ENCODE peak calls at places on chromosomes 4 and X, in seven cellular contexts. One of them, this sample, is unnamed.

GRCh38 chr4:141213550-141213991 is 7.1 kb upstream of the ZNF330 start:
- DNase-seq in GM12878: no peak
- DNase-seq in HCT116: no peak
- DNase-seq in K562: no peak
- DNase-seq in SK-N-SH: no peak
- DNase-seq in H1: no peak
- DNase-seq in HepG2: no peak
- DNase-seq in this sample: no peak

GRCh38 chr4:60655356-60655755 is 544.8 kb upstream of the ADGRL3 start:
- DNase-seq in GM12878: no peak
- DNase-seq in HCT116: no peak
- DNase-seq in K562: no peak
- DNase-seq in SK-N-SH: no peak
- DNase-seq in H1: no peak
- DNase-seq in HepG2: no peak
- DNase-seq in this sample: no peak

GRCh38 chr4:26088433-26088928 is 174.5 kb downstream of the SMIM20 start:
- DNase-seq in GM12878: peak
- DNase-seq in HCT116: no peak
- DNase-seq in K562: no peak
- DNase-seq in SK-N-SH: no peak
- DNase-seq in H1: no peak
- DNase-seq in HepG2: no peak
- DNase-seq in this sample: no peak

GRCh38 chr4:111454961-111455360 is 690.3 kb upstream of the FAM241A start:
- DNase-seq in GM12878: no peak
- DNase-seq in HCT116: no peak
- DNase-seq in K562: no peak
- DNase-seq in SK-N-SH: no peak
- DNase-seq in H1: peak
- DNase-seq in HepG2: peak
- DNase-seq in this sample: no peak

GRCh38 chr4:33696066-33696465 is 2548.2 kb downstream of the ARAP2 start:
- DNase-seq in GM12878: no peak
- DNase-seq in HCT116: no peak
- DNase-seq in K562: no peak
- DNase-seq in SK-N-SH: no peak
- DNase-seq in H1: no peak
- DNase-seq in HepG2: no peak
- DNase-seq in this sample: no peak

GRCh38 chr4:88320174-88320779 is 35.9 kb upstream of the PPM1K start:
- DNase-seq in GM12878: no peak
- DNase-seq in HCT116: no peak
- DNase-seq in K562: no peak
- DNase-seq in SK-N-SH: no peak
- DNase-seq in H1: no peak
- DNase-seq in HepG2: no peak
- DNase-seq in this sample: no peak

GRCh38 chr4:110629780-110630500 is 7.1 kb upstream of the PITX2 start:
- DNase-seq in GM12878: no peak
- DNase-seq in HCT116: no peak
- DNase-seq in K562: no peak
- DNase-seq in SK-N-SH: no peak
- DNase-seq in H1: peak
- DNase-seq in HepG2: no peak
- DNase-seq in this sample: no peak

GRCh38 chr4:169956441-169956840 is 69.8 kb downstream of the MFAP3L start:
- DNase-seq in GM12878: no peak
- DNase-seq in HCT116: no peak
- DNase-seq in K562: no peak
- DNase-seq in SK-N-SH: no peak
- DNase-seq in H1: no peak
- DNase-seq in HepG2: no peak
- DNase-seq in this sample: no peak

GRCh38 chrX:145881175-145881867 is 63.7 kb downstream of the SLITRK2 start:
- DNase-seq in GM12878: no peak
- DNase-seq in HCT116: no peak
- DNase-seq in K562: no peak
- DNase-seq in SK-N-SH: no peak
- DNase-seq in H1: no peak
- DNase-seq in HepG2: no peak
- DNase-seq in this sample: no peak

GRCh38 chr4:8319731-8320385 is 50.3 kb downstream of the HTRA3 start:
- DNase-seq in GM12878: no peak
- DNase-seq in HCT116: no peak
- DNase-seq in K562: no peak
- DNase-seq in SK-N-SH: no peak
- DNase-seq in H1: peak
- DNase-seq in HepG2: no peak
- DNase-seq in this sample: no peak

GRCh38 chrX:71619193-71619592 is 882 bp upstream of the CXCR3 start:
- DNase-seq in GM12878: no peak
- DNase-seq in HCT116: no peak
- DNase-seq in K562: no peak
- DNase-seq in SK-N-SH: no peak
- DNase-seq in H1: no peak
- DNase-seq in HepG2: no peak
- DNase-seq in this sample: no peak

GRCh38 chr4:123343400-123344060 is 53.1 kb upstream of the SPRY1 start:
- DNase-seq in GM12878: no peak
- DNase-seq in HCT116: no peak
- DNase-seq in K562: no peak
- DNase-seq in SK-N-SH: no peak
- DNase-seq in H1: no peak
- DNase-seq in HepG2: no peak
- DNase-seq in this sample: no peak
- TF ChIP-seq JUND in GM12878: no peak
- TF ChIP-seq JUND in HCT116: no peak
- TF ChIP-seq JUND in K562: no peak
- TF ChIP-seq JUND in SK-N-SH: no peak
- TF ChIP-seq JUND in H1: no peak
- TF ChIP-seq JUND in HepG2: no peak
- TF ChIP-seq JUND in this sample: no peak

GRCh38 chr4:138310991-138311390 is 68.8 kb upstream of the SLC7A11 start:
- DNase-seq in GM12878: no peak
- DNase-seq in HCT116: no peak
- DNase-seq in K562: no peak
- DNase-seq in SK-N-SH: no peak
- DNase-seq in H1: no peak
- DNase-seq in HepG2: no peak
- DNase-seq in this sample: no peak
- TF ChIP-seq JUND in GM12878: no peak
- TF ChIP-seq JUND in HCT116: no peak
- TF ChIP-seq JUND in K562: no peak
- TF ChIP-seq JUND in SK-N-SH: no peak
- TF ChIP-seq JUND in H1: no peak
- TF ChIP-seq JUND in HepG2: no peak
- TF ChIP-seq JUND in this sample: no peak

DNA sequence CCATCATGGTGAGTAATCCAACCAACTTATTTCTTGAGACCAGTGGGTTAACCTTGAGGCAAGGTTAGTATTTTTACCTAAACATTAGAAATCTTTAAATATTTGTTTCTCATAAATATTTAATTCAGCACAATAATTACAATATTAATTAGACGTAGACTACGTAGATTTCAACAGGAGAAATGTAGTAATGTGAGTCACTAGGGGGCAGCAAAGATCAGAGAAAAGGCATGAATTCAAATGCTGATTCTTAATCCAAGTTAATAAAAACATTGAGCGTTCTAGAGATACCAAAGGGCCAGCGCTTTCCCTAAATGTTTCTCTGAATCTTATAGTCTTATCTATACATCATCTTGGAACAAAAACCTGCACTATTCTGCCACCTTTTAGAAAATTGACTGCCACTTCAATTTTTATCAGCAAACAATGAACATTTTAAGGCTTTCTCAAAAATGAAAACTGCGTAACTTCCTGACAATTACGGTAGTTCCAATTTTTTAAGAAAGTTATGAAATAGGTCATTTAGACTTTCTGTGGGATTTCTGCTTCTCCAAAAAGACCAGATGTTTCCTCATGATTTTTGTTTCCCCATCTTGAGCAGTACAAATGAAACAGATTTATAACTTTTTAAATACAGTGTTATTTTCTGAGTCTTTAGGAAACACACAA is 180.7 kb downstream of the GASK1B start:
- DNase-seq in GM12878: no peak
- DNase-seq in HCT116: peak
- DNase-seq in K562: peak
- DNase-seq in SK-N-SH: peak
- DNase-seq in H1: no peak
- DNase-seq in HepG2: peak
- DNase-seq in this sample: no peak
- TF ChIP-seq JUND in GM12878: no peak
- TF ChIP-seq JUND in HCT116: no peak
- TF ChIP-seq JUND in K562: no peak
- TF ChIP-seq JUND in SK-N-SH: no peak
- TF ChIP-seq JUND in H1: no peak
- TF ChIP-seq JUND in HepG2: no peak
- TF ChIP-seq JUND in this sample: no peak

DNA sequence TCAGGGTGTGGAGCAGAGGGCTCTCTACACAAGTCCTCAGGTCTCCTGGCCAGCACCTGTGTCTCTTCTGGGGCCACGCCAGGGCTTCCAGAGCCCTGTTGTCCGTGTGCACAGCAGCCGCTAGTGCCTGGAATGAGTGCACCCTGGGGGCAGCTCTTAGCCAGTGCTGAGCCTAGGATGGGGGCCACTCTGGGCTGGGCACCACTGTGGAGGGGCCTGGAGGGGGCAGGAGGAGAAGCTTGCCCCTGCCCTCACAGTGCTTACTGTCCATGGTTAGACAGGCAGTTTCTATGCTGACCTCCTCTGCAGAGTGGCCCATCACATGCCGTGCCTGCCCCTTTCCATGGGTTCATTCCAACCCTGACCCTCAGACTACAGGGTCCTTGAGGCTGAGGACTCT is 42.7 kb upstream of the GRPEL1 start:
- DNase-seq in GM12878: no peak
- DNase-seq in HCT116: no peak
- DNase-seq in K562: no peak
- DNase-seq in SK-N-SH: peak
- DNase-seq in H1: no peak
- DNase-seq in HepG2: no peak
- DNase-seq in this sample: no peak
- TF ChIP-seq JUND in GM12878: no peak
- TF ChIP-seq JUND in HCT116: no peak
- TF ChIP-seq JUND in K562: no peak
- TF ChIP-seq JUND in SK-N-SH: no peak
- TF ChIP-seq JUND in H1: no peak
- TF ChIP-seq JUND in HepG2: no peak
- TF ChIP-seq JUND in this sample: no peak

GRCh38 chrX:16785247-16786138 is 773 bp upstream of the TXLNG start:
- DNase-seq in GM12878: no peak
- DNase-seq in HCT116: no peak
- DNase-seq in K562: no peak
- DNase-seq in SK-N-SH: peak
- DNase-seq in H1: no peak
- DNase-seq in HepG2: no peak
- DNase-seq in this sample: no peak

GRCh38 chrX:16786791-16787735 is 797 bp downstream of the TXLNG start:
- DNase-seq in GM12878: no peak
- DNase-seq in HCT116: no peak
- DNase-seq in K562: peak
- DNase-seq in SK-N-SH: peak
- DNase-seq in H1: peak
- DNase-seq in HepG2: no peak
- DNase-seq in this sample: no peak

GRCh38 chrX:16783452-16783851 is 2.8 kb upstream of the TXLNG start:
- DNase-seq in GM12878: no peak
- DNase-seq in HCT116: no peak
- DNase-seq in K562: no peak
- DNase-seq in SK-N-SH: no peak
- DNase-seq in H1: no peak
- DNase-seq in HepG2: no peak
- DNase-seq in this sample: no peak

GRCh38 chrX:16786139-16786790 is at the start of gene TXLNG:
- DNase-seq in GM12878: peak
- DNase-seq in HCT116: peak
- DNase-seq in K562: peak
- DNase-seq in SK-N-SH: peak
- DNase-seq in H1: peak
- DNase-seq in HepG2: peak
- DNase-seq in this sample: peak

GRCh38 chrX:16788477-16788876 is 2.2 kb downstream of the TXLNG start:
- DNase-seq in GM12878: no peak
- DNase-seq in HCT116: no peak
- DNase-seq in K562: no peak
- DNase-seq in SK-N-SH: no peak
- DNase-seq in H1: no peak
- DNase-seq in HepG2: no peak
- DNase-seq in this sample: no peak
- TF ChIP-seq JUND in GM12878: no peak
- TF ChIP-seq JUND in HCT116: no peak
- TF ChIP-seq JUND in K562: no peak
- TF ChIP-seq JUND in SK-N-SH: no peak
- TF ChIP-seq JUND in H1: no peak
- TF ChIP-seq JUND in HepG2: no peak
- TF ChIP-seq JUND in this sample: no peak

DNA sequence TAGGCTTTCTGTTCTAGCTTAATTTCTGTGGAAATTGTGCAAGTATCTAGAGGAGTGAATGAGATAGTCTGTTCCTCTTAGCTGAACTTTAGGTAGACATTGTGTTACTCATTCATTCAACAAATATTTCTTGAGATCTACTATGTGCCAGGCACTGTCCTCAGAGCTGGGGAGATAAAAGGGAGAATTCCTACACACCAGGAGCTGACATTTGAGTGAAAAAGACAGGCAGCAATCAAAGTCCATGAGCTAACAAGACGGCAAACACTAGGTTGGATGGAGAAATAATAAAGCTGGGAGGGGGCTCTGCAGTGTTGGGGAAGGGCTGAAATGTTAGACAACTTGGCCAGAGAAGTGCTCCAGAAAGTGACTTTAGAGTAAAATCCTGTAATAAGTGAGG is 80.1 kb downstream of the MED28 start:
- DNase-seq in GM12878: no peak
- DNase-seq in HCT116: no peak
- DNase-seq in K562: no peak
- DNase-seq in SK-N-SH: no peak
- DNase-seq in H1: peak
- DNase-seq in HepG2: peak
- DNase-seq in this sample: no peak
- TF ChIP-seq JUND in GM12878: no peak
- TF ChIP-seq JUND in HCT116: no peak
- TF ChIP-seq JUND in K562: no peak
- TF ChIP-seq JUND in SK-N-SH: no peak
- TF ChIP-seq JUND in H1: no peak
- TF ChIP-seq JUND in HepG2: no peak
- TF ChIP-seq JUND in this sample: no peak

GRCh38 chr4:101724093-101724492 is 66.4 kb upstream of the BANK1 start:
- DNase-seq in GM12878: no peak
- DNase-seq in HCT116: no peak
- DNase-seq in K562: no peak
- DNase-seq in SK-N-SH: no peak
- DNase-seq in H1: no peak
- DNase-seq in HepG2: no peak
- DNase-seq in this sample: no peak
- TF ChIP-seq JUND in GM12878: no peak
- TF ChIP-seq JUND in HCT116: no peak
- TF ChIP-seq JUND in K562: no peak
- TF ChIP-seq JUND in SK-N-SH: no peak
- TF ChIP-seq JUND in H1: no peak
- TF ChIP-seq JUND in HepG2: no peak
- TF ChIP-seq JUND in this sample: no peak